ENCODE peak calls at places on chromosomes 4 and X, in four cellular contexts. F is H1, U is K562, J is HepG2. Y is an unnamed sample.

GRCh38 chr4:137651128-137651527 is 118.8 kb upstream of the PCDH18 start:
- DNase-seq in F (no peak), J (no peak), U (no peak), Y (no peak)

GRCh38 chrX:27186671-27187070 is 276.5 kb downstream of the PPP4R3C start:
- DNase-seq in F (no peak), U (peak; percentile 4), J (peak; percentile 13), Y (peak; percentile 0)

GRCh38 chr4:78517050-78517652 is 34.4 kb upstream of the ANXA3 start:
- DNase-seq in F (no peak), J (peak; percentile 11), U (peak; percentile 23), Y (no peak)

GRCh38 chrX:70398899-70399298 is 24.2 kb upstream of the GDPD2 start:
- DNase-seq in J (peak; percentile 45), U (no peak), F (no peak), Y (no peak)

GRCh38 chr4:36024901-36025610 is 219.3 kb downstream of the ARAP2 start:
- DNase-seq in U (no peak), F (no peak), J (no peak), Y (no peak)

GRCh38 chr4:122827258-122827887 is 742 bp downstream of the FGF2 start:
- DNase-seq in U (peak; percentile 77), F (no peak), J (no peak), Y (peak; percentile 8)

GRCh38 chr4:16125571-16126445 is 42.0 kb upstream of the PROM1 start:
- DNase-seq in U (no peak), F (no peak), J (no peak), Y (no peak)

GRCh38 chr4:145954924-145955339 is 16.3 kb upstream of the ZNF827 start:
- DNase-seq in F (no peak), J (no peak), U (peak; percentile 67), Y (no peak)

GRCh38 chr4:95549246-95550138 is 719 bp upstream of the UNC5C start:
- DNase-seq in U (no peak), J (no peak), F (peak; percentile 75), Y (peak; percentile 38)

GRCh38 chr4:70619778-70620177 is 8.8 kb upstream of the ENAM start:
- DNase-seq in U (no peak), J (no peak), F (no peak), Y (no peak)

GRCh38 chrX:50448565-50448964 is 22.1 kb downstream of the DGKK start:
- DNase-seq in J (peak; percentile 62), F (no peak), U (peak; percentile 20), Y (no peak)

GRCh38 chr4:61522312-61522711 is 322.2 kb downstream of the ADGRL3 start:
- DNase-seq in U (no peak), J (no peak), F (no peak), Y (no peak)

GRCh38 chr4:81621490-81621889 is 149.8 kb upstream of the RASGEF1B start:
- DNase-seq in J (no peak), U (no peak), F (no peak), Y (no peak)

GRCh38 chr4:76213415-76214268 is at the start of gene SCARB2:
- DNase-seq in J (peak; percentile 61), F (peak; percentile 91), U (peak; percentile 87), Y (no peak)

GRCh38 chr4:186781032-186781917 is 57.6 kb upstream of the FAT1 start:
- DNase-seq in U (no peak), J (peak; percentile 93), F (no peak), Y (no peak)

GRCh38 chr4:42399393-42399792 is 2.1 kb downstream of the SHISA3 start:
- DNase-seq in F (peak; percentile 58), J (no peak), U (no peak), Y (no peak)

GRCh38 chrX:97751735-97752134 is 868.0 kb downstream of the RPA4 start:
- DNase-seq in U (no peak), J (no peak), F (no peak), Y (no peak)

GRCh38 chrX:145817666-145818521 is at the start of gene SLITRK2:
- DNase-seq in U (no peak), J (no peak), F (peak; percentile 61), Y (no peak)

DNA sequence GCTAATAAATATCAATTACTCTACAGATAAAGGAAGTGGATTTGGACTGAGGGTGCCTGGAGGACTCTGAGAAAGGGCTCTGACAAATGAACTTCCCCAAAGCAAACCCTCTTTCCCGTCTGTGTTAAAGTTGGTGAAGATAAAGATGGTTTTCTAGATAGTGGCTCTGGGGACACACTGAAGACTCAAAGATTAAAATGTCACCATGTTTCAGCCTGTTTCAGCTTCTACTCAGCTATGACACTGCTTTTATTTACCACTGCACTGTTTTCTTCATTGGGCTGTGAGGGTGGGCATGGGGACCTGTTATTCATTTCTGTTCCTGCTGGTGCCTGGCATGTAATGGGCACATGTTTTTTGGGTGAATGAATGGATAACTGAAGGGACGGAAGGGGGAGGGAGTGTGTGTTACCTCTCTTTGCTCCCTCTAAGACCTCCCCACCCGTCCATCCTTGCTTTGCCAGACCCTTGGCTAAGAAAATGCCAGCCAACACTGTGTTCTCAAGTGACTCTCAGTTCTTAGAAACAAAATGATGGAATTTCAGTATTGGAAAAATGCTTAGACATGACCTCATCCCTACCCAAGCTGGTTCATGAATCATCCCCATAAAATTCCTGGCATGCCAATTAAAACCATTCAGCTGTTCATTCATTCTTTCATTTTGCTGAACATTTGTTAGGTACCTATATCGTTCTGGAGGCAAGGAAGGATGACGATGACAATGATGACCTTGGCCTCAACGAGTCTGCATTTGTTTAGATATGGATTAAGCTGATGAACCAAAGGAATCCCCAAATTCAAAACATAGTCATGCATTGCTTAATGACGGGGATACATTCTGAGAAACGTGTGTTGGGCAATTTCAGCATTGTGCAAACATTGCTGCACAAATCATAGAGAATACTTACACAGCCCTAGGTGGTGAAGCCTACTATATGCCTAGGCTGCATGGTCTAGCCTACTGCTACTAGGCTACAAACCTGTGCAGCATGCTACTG is 13.4 kb upstream of the STK32B start:
- DNase-seq in F (no peak), U (peak; percentile 64), J (peak; percentile 38), Y (no peak)
- TF ChIP-seq ZNF274 in F (no peak), U (no peak), J (no peak), Y (no peak)

GRCh38 chr4:17494258-17494657 is 17.6 kb downstream of the QDPR start:
- DNase-seq in F (no peak), J (no peak), U (peak; percentile 51), Y (no peak)

GRCh38 chr4:17492876-17493275 is 19.0 kb downstream of the QDPR start:
- DNase-seq in J (no peak), U (no peak), F (no peak), Y (no peak)

GRCh38 chr4:17492058-17492741 is 19.7 kb downstream of the QDPR start:
- DNase-seq in F (no peak), J (no peak), U (no peak), Y (no peak)

GRCh38 chr4:17493629-17494028 is 18.3 kb downstream of the QDPR start:
- DNase-seq in U (peak; percentile 37), F (no peak), J (no peak), Y (no peak)

GRCh38 chr4:17494833-17495232 is 17.1 kb downstream of the QDPR start:
- DNase-seq in F (no peak), U (no peak), J (no peak), Y (no peak)
- TF ChIP-seq TAF1 in F (no peak), U (no peak), J (no peak), Y (no peak)

GRCh38 chr4:110196871-110197420 is 1.5 kb downstream of the ELOVL6 start:
- DNase-seq in J (no peak), U (peak; percentile 44), F (peak; percentile 78), Y (no peak)
- TF ChIP-seq ZNF274 in J (peak; percentile 12), U (no peak), F (no peak), Y (no peak)

DNA sequence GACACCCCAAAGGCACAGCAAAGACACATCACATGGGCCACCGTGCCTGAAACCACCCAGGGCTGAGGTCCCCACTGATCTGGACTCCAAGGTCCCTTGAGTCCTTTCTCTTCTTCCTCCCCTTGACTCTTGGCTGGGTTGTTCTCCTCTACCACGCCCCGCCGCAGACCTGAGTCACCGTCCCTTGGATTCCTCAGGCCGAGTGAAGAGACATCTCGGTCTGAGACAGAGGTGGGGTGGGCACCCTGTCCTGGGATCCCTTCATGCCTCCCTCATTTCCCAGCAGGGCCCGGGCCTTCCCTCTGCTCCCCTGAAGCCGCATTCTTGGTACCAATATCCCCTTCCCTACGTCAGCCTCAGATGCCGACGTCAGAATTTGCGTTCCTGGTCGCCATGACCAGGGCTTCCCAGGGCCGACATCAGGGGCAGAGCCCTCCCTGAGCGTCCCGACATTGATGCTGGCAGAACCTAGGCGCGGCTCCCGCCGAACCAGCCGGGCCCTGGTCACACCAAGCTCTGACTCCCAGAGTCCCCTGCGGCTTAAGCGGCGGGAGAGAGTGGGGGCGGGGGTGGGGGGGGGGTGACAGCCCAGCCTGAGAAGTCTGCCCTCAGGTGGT is 498 bp downstream of the MAGEA10 start:
- DNase-seq in U (no peak), F (no peak), J (no peak), Y (no peak)
- TF ChIP-seq TAF1 in U (no peak), F (no peak), J (no peak), Y (no peak)

DNA sequence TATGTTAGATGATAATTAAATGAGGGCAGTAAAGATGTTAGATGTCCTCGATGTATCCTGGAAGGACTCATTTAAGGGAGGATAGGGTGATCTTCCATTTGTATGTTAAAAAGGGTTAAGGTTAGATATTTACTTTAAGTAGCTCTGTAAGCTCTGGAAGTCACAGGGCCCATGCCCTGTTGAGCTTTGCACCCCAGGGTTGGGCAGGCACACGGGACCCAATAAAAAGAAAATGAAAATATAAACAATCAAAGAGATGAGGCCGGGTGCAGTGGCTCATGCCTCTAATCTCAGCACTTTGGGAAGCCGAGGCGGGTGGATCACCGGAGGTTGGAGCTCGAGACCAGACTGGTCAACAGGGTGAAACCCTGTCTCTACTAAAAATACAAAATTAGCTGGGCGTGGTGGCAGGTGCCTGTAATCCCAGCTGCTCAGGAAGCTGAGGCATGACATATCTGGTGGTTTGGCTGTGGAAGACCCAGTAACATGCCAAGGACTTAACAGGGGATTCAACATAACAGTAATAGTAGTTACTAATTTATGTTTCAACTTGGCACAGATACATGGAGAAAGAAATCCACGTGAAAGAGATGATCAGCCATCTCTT is 16.9 kb upstream of the PHEX start:
- DNase-seq in F (no peak), J (no peak), U (no peak), Y (no peak)
- TF ChIP-seq ZNF274 in F (no peak), J (no peak), U (no peak), Y (no peak)

GRCh38 chrX:10111364-10112148 is 45.2 kb upstream of the CLCN4 start:
- DNase-seq in F (no peak), J (peak; percentile 32), U (no peak), Y (peak; percentile 59)
- TF ChIP-seq TAF1 in F (no peak), J (no peak), U (no peak), Y (peak; percentile 9)

GRCh38 chrX:2867191-2867590 is 38.5 kb downstream of the GYG2 start:
- DNase-seq in F (no peak), J (no peak), U (no peak), Y (no peak)

GRCh38 chrX:2862404-2862803 is 33.7 kb downstream of the GYG2 start:
- DNase-seq in J (peak; percentile 7), U (no peak), F (no peak), Y (no peak)

GRCh38 chrX:2859197-2859797 is 30.6 kb downstream of the GYG2 start:
- DNase-seq in F (no peak), U (no peak), J (no peak), Y (no peak)

GRCh38 chrX:2863646-2864045 is 34.9 kb downstream of the GYG2 start:
- DNase-seq in J (no peak), U (no peak), F (no peak), Y (no peak)
- TF ChIP-seq ZNF274 in J (no peak), U (no peak), F (no peak), Y (no peak)

GRCh38 chrX:155329293-155329692 is 5.1 kb downstream of the CLIC2 start:
- DNase-seq in U (no peak), F (no peak), J (no peak), Y (no peak)

GRCh38 chrX:155330992-155331391 is 3.4 kb downstream of the CLIC2 start:
- DNase-seq in F (no peak), U (no peak), J (no peak), Y (no peak)

GRCh38 chrX:155334486-155335316 is at the start of gene CLIC2:
- DNase-seq in U (peak; percentile 76), F (no peak), J (no peak), Y (no peak)

GRCh38 chrX:155333701-155334100 is 713 bp downstream of the CLIC2 start:
- DNase-seq in J (no peak), U (no peak), F (no peak), Y (no peak)
- TF ChIP-seq TAF1 in J (no peak), U (no peak), F (no peak), Y (no peak)